ENCODE peak calls at places on chromosomes 5 and 9, in nine cellular contexts. W is IMR-90, Z is CD14-positive monocyte, Q is kidney epithelial cell, I is GM13977, E is GM12865, R is cardiac fibroblast, G is neural crest cell, J is HCT116. U is an unnamed sample.

GRCh38 chr9:16964228-16964627 is 93.8 kb upstream of the BNC2 start:
- DNase-seq in W (peak), Z (no peak), Q (peak), I (no peak), E (no peak), R (peak), G (no peak), J (peak), U (no peak)

GRCh38 chr5:179762781-179763176 is 30.2 kb downstream of the MAML1 start:
- DNase-seq in W (peak), Z (no peak), Q (no peak), I (no peak), E (no peak), R (peak), G (no peak), J (no peak), U (no peak)

GRCh38 chr9:132586830-132587483 is 4.6 kb downstream of the BARHL1 start:
- DNase-seq in W (no peak), Z (no peak), Q (no peak), I (no peak), E (no peak), R (no peak), G (no peak), J (no peak), U (no peak)

GRCh38 chr9:109652971-109653370 is 127.0 kb upstream of the PALM2AKAP2 start:
- DNase-seq in W (peak), Z (no peak), Q (no peak), I (no peak), E (peak), R (peak), G (no peak), J (no peak), U (peak)

GRCh38 chr9:97900738-97901565 is 21.3 kb downstream of the TRMO start:
- DNase-seq in W (peak), Z (no peak), Q (no peak), I (peak), E (peak), R (peak), G (peak), J (peak), U (peak)

GRCh38 chr9:26527931-26528330 is 364.7 kb downstream of the CAAP1 start:
- DNase-seq in W (no peak), Z (no peak), Q (no peak), I (no peak), E (no peak), R (no peak), G (no peak), J (no peak), U (no peak)

GRCh38 chr9:114261026-114261425 is 61.9 kb upstream of the ORM1 start:
- DNase-seq in W (no peak), Z (no peak), Q (no peak), I (no peak), E (no peak), R (no peak), G (no peak), J (no peak), U (no peak)

GRCh38 chr5:72378636-72379289 is 58.6 kb downstream of the PTCD2 start:
- DNase-seq in W (peak), Z (peak), Q (peak), I (no peak), E (no peak), R (peak), G (no peak), J (no peak), U (peak)

GRCh38 chr5:66247176-66247960 is 103.3 kb downstream of the SREK1 start:
- DNase-seq in W (peak), Z (no peak), Q (no peak), I (no peak), E (no peak), R (peak), G (no peak), J (peak), U (no peak)

GRCh38 chr9:108691614-108692013 is 164.2 kb downstream of the ACTL7B start:
- DNase-seq in W (no peak), Z (no peak), Q (no peak), I (no peak), E (no peak), R (no peak), G (no peak), J (peak), U (peak)

GRCh38 chr5:132437604-132438275 is 52.8 kb downstream of the IRF1 start:
- DNase-seq in W (peak), Z (peak), Q (peak), I (peak), E (peak), R (peak), G (no peak), J (no peak), U (no peak)

GRCh38 chr9:79577969-79578723 is 6.4 kb downstream of the TLE4 start:
- DNase-seq in W (peak), Z (no peak), Q (no peak), I (no peak), E (no peak), R (peak), G (no peak), J (no peak), U (no peak)

GRCh38 chr5:63831381-63831780 is 130.9 kb downstream of the HTR1A start:
- DNase-seq in W (no peak), Z (no peak), Q (no peak), I (no peak), E (no peak), R (no peak), G (no peak), J (no peak), U (no peak)

GRCh38 chr5:179166886-179167841 is 107.0 kb downstream of the ZNF354C start:
- DNase-seq in W (peak), Z (peak), Q (no peak), I (peak), E (no peak), R (peak), G (peak), J (no peak), U (peak)

GRCh38 chr5:143506881-143507552 is 103.5 kb upstream of the NR3C1 start:
- DNase-seq in W (peak), Z (no peak), Q (peak), I (no peak), E (no peak), R (peak), G (no peak), J (no peak), U (peak)

GRCh38 chr5:126589536-126590297 is 5.3 kb downstream of the ALDH7A1 start:
- DNase-seq in W (no peak), Z (no peak), Q (no peak), I (no peak), E (no peak), R (no peak), G (no peak), J (no peak), U (no peak)

GRCh38 chr5:137206030-137206715 is 293.0 kb downstream of the SPOCK1 start:
- DNase-seq in W (peak), Z (no peak), Q (no peak), I (no peak), E (no peak), R (peak), G (no peak), J (no peak), U (no peak)

GRCh38 chr5:143111799-143112198 is 291.7 kb downstream of the NR3C1 start:
- DNase-seq in W (no peak), Z (no peak), Q (no peak), I (no peak), E (no peak), R (no peak), G (no peak), J (no peak), U (no peak)

GRCh38 chr5:643811-644271 is 31.7 kb downstream of the CEP72 start:
- DNase-seq in W (no peak), Z (no peak), Q (no peak), I (no peak), E (peak), R (no peak), G (no peak), J (no peak), U (no peak)

GRCh38 chr5:12522116-12522515 is 617.9 kb upstream of the CTNND2 start:
- DNase-seq in W (no peak), Z (no peak), Q (no peak), I (no peak), E (no peak), R (no peak), G (no peak), J (no peak), U (no peak)

GRCh38 chr5:119411291-119411934 is 40.9 kb upstream of the HSD17B4 start:
- DNase-seq in W (peak), Z (no peak), Q (no peak), I (no peak), E (no peak), R (peak), G (no peak), J (no peak), U (no peak)

GRCh38 chr9:135509458-135509857 is 9.0 kb downstream of the MRPS2 start:
- DNase-seq in W (no peak), Z (no peak), Q (no peak), I (no peak), E (no peak), R (no peak), G (no peak), J (no peak), U (no peak)

GRCh38 chr5:82599030-82599429 is 320.9 kb upstream of the RPS23 start:
- DNase-seq in W (no peak), Z (no peak), Q (no peak), I (no peak), E (no peak), R (peak), G (no peak), J (no peak), U (no peak)

GRCh38 chr5:82594097-82594496 is 315.9 kb upstream of the RPS23 start:
- DNase-seq in W (peak), Z (no peak), Q (no peak), I (no peak), E (no peak), R (peak), G (no peak), J (no peak), U (no peak)

GRCh38 chr5:82599692-82600091 is 321.5 kb upstream of the RPS23 start:
- DNase-seq in W (no peak), Z (no peak), Q (no peak), I (no peak), E (no peak), R (peak), G (no peak), J (no peak), U (no peak)

GRCh38 chr5:82595083-82595482 is 316.9 kb upstream of the RPS23 start:
- DNase-seq in W (no peak), Z (no peak), Q (no peak), I (no peak), E (no peak), R (no peak), G (no peak), J (no peak), U (no peak)

GRCh38 chr5:82597437-82597836 is 319.3 kb upstream of the RPS23 start:
- DNase-seq in W (no peak), Z (no peak), Q (no peak), I (no peak), E (no peak), R (no peak), G (no peak), J (peak), U (no peak)
- TF ChIP-seq CTCF in W (no peak), Z (no peak), Q (peak), I (peak), E (peak), R (no peak), G (peak), J (peak), U (no peak)

GRCh38 chr9:37309136-37309535 is 113.4 kb upstream of the GRHPR start:
- DNase-seq in W (peak), Z (no peak), Q (no peak), I (peak), E (peak), R (peak), G (no peak), J (no peak), U (no peak)
- TF ChIP-seq CTCF in W (peak), Z (no peak), Q (peak), I (peak), E (peak), R (peak), G (peak), J (peak), U (no peak)

GRCh38 chr5:116042375-116042774 is 10.1 kb downstream of the ARL14EPL start:
- DNase-seq in W (no peak), Z (no peak), Q (no peak), I (no peak), E (no peak), R (no peak), G (no peak), J (no peak), U (no peak)

GRCh38 chr5:116038817-116039216 is 6.5 kb downstream of the ARL14EPL start:
- DNase-seq in W (no peak), Z (peak), Q (no peak), I (peak), E (peak), R (no peak), G (no peak), J (no peak), U (no peak)

GRCh38 chr5:116035123-116035522 is 2.9 kb downstream of the ARL14EPL start:
- DNase-seq in W (no peak), Z (no peak), Q (peak), I (no peak), E (no peak), R (peak), G (no peak), J (no peak), U (no peak)

GRCh38 chr5:116032991-116033390 is 719 bp downstream of the ARL14EPL start:
- DNase-seq in W (no peak), Z (no peak), Q (no peak), I (no peak), E (peak), R (no peak), G (no peak), J (no peak), U (no peak)

DNA sequence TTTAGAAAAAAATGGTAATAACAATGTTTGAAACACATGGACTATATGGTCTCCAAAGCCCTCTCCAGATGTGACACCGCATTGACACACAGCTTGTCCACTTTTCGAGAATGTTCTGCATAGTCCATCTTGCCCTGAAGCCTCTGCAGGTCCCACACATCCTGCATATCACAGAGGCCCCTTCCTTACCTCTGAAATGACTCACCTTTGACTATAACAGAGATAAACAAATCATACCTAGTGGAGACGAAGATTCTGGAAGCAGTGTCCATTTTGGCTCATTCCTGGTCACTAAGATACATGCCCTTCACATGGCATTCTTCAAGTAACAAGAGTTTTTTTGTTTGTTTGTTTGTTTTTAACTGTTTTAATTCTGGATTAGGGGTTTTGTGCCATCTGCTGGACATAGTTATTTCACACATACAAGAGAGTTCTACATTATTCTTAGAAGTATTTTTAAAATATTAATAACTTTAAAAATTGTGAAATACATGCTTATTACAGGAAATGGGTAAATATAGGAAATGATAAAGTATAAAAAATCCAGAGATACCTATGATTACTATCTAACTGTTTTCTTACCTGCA is 5.1 kb downstream of the ARL14EPL start:
- DNase-seq in W (no peak), Z (no peak), Q (no peak), I (no peak), E (peak), R (peak), G (no peak), J (peak), U (no peak)
- TF ChIP-seq CTCF in W (peak), Z (peak), Q (peak), I (peak), E (no peak), R (peak), G (peak), J (peak), U (no peak)

GRCh38 chr5:14504816-14505215 is 76.8 kb upstream of the OTULINL start:
- DNase-seq in W (no peak), Z (no peak), Q (no peak), I (no peak), E (no peak), R (peak), G (no peak), J (no peak), U (no peak)

GRCh38 chr5:14506661-14507060 is 74.9 kb upstream of the OTULINL start:
- DNase-seq in W (no peak), Z (no peak), Q (no peak), I (peak), E (no peak), R (no peak), G (no peak), J (no peak), U (no peak)

GRCh38 chr5:14503681-14504331 is 77.8 kb upstream of the OTULINL start:
- DNase-seq in W (no peak), Z (no peak), Q (no peak), I (no peak), E (no peak), R (peak), G (no peak), J (no peak), U (no peak)

GRCh38 chr5:14504332-14504727 is 77.3 kb upstream of the OTULINL start:
- DNase-seq in W (no peak), Z (no peak), Q (no peak), I (no peak), E (no peak), R (peak), G (no peak), J (no peak), U (no peak)

GRCh38 chr5:14505310-14506140 is 76.1 kb upstream of the OTULINL start:
- DNase-seq in W (no peak), Z (no peak), Q (no peak), I (peak), E (no peak), R (peak), G (no peak), J (no peak), U (no peak)
- TF ChIP-seq CTCF in W (no peak), Z (no peak), Q (peak), I (peak), E (no peak), R (no peak), G (no peak), J (peak), U (no peak)

DNA sequence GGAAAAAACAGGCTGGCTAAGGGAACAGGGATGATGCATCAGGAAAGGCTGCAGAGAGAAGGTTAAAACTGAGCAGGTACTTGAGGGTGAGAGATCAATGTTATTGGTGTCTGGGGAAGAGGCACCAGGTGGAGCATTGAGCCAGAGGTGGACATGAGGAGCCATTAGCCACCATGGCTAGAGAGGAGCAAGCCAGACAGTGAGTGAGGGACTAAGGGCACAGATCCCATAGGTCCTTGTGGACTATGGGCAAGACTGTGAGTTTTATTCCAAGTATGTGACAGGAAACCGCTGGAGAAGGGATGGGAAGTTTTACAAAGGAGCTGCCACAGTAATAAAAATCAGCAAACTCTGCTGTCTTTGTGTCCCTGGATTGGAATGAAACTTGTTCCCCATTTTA is 349.9 kb downstream of the ENC1 start:
- DNase-seq in W (no peak), Z (no peak), Q (no peak), I (no peak), E (no peak), R (no peak), G (no peak), J (no peak), U (peak)
- TF ChIP-seq CTCF in W (no peak), Z (no peak), Q (no peak), I (no peak), E (no peak), R (no peak), G (no peak), J (no peak), U (no peak)

GRCh38 chr5:7518947-7519560 is 123.1 kb downstream of the ADCY2 start:
- DNase-seq in W (no peak), Z (no peak), Q (no peak), I (no peak), E (no peak), R (no peak), G (no peak), J (no peak), U (no peak)
- TF ChIP-seq CTCF in W (no peak), Z (no peak), Q (no peak), I (no peak), E (peak), R (no peak), G (peak), J (peak), U (no peak)